ENCODE peak calls at places on chromosomes 4 and X, in eight cellular contexts. One of them, this sample, is unnamed.

GRCh38 chr4:171948038-171948437 is 134.8 kb downstream of the GALNTL6 start:
- DNase-seq in Peyer's patch: no peak
- DNase-seq in brain microvascular endothelial cell: no peak
- DNase-seq in CD8-positive, alpha-beta T cell: no peak
- DNase-seq in neuronal stem cell: no peak
- DNase-seq in mesenchymal stem cell: no peak
- DNase-seq in H1: no peak
- DNase-seq in fibroblast of lung: no peak
- DNase-seq in this sample: no peak

GRCh38 chrX:140050906-140051305 is 85.6 kb upstream of the CXorf66 start:
- DNase-seq in Peyer's patch: no peak
- DNase-seq in brain microvascular endothelial cell: no peak
- DNase-seq in CD8-positive, alpha-beta T cell: no peak
- DNase-seq in neuronal stem cell: no peak
- DNase-seq in mesenchymal stem cell: peak; percentile 0
- DNase-seq in H1: no peak
- DNase-seq in fibroblast of lung: peak; percentile 8
- DNase-seq in this sample: no peak

GRCh38 chrX:11100281-11101035 is 10.7 kb upstream of the HCCS start:
- DNase-seq in Peyer's patch: peak; percentile 70
- DNase-seq in brain microvascular endothelial cell: peak; percentile 50
- DNase-seq in CD8-positive, alpha-beta T cell: no peak
- DNase-seq in neuronal stem cell: peak; percentile 31
- DNase-seq in mesenchymal stem cell: peak; percentile 75
- DNase-seq in H1: no peak
- DNase-seq in fibroblast of lung: peak; percentile 73
- DNase-seq in this sample: peak; percentile 62

GRCh38 chrX:136742721-136743379 is 37.9 kb downstream of the ARHGEF6 start:
- DNase-seq in Peyer's patch: no peak
- DNase-seq in brain microvascular endothelial cell: no peak
- DNase-seq in CD8-positive, alpha-beta T cell: no peak
- DNase-seq in neuronal stem cell: no peak
- DNase-seq in mesenchymal stem cell: no peak
- DNase-seq in H1: no peak
- DNase-seq in fibroblast of lung: no peak
- DNase-seq in this sample: no peak

GRCh38 chr4:3308691-3309090 is 15.9 kb downstream of the RGS12 start:
- DNase-seq in Peyer's patch: peak; percentile 46
- DNase-seq in brain microvascular endothelial cell: no peak
- DNase-seq in CD8-positive, alpha-beta T cell: no peak
- DNase-seq in neuronal stem cell: no peak
- DNase-seq in mesenchymal stem cell: no peak
- DNase-seq in H1: no peak
- DNase-seq in fibroblast of lung: no peak
- DNase-seq in this sample: no peak

GRCh38 chr4:112058433-112058832 is 86.8 kb upstream of the FAM241A start:
- DNase-seq in Peyer's patch: no peak
- DNase-seq in brain microvascular endothelial cell: no peak
- DNase-seq in CD8-positive, alpha-beta T cell: no peak
- DNase-seq in neuronal stem cell: no peak
- DNase-seq in mesenchymal stem cell: peak; percentile 48
- DNase-seq in H1: no peak
- DNase-seq in fibroblast of lung: no peak
- DNase-seq in this sample: no peak

GRCh38 chrX:50579955-50580354 is 109.3 kb upstream of the DGKK start:
- DNase-seq in Peyer's patch: peak; percentile 60
- DNase-seq in brain microvascular endothelial cell: peak; percentile 48
- DNase-seq in CD8-positive, alpha-beta T cell: no peak
- DNase-seq in neuronal stem cell: peak; percentile 37
- DNase-seq in mesenchymal stem cell: peak; percentile 57
- DNase-seq in H1: no peak
- DNase-seq in fibroblast of lung: peak; percentile 61
- DNase-seq in this sample: no peak

GRCh38 chr4:138647433-138647832 is 368.1 kb upstream of the NOCT start:
- DNase-seq in Peyer's patch: no peak
- DNase-seq in brain microvascular endothelial cell: no peak
- DNase-seq in CD8-positive, alpha-beta T cell: no peak
- DNase-seq in neuronal stem cell: no peak
- DNase-seq in mesenchymal stem cell: no peak
- DNase-seq in H1: no peak
- DNase-seq in fibroblast of lung: no peak
- DNase-seq in this sample: no peak

GRCh38 chr4:184313710-184314659 is 96.3 kb upstream of the ENPP6 start:
- DNase-seq in Peyer's patch: peak; percentile 54
- DNase-seq in brain microvascular endothelial cell: no peak
- DNase-seq in CD8-positive, alpha-beta T cell: no peak
- DNase-seq in neuronal stem cell: no peak
- DNase-seq in mesenchymal stem cell: no peak
- DNase-seq in H1: no peak
- DNase-seq in fibroblast of lung: no peak
- DNase-seq in this sample: no peak

GRCh38 chr4:120659626-120660170 is 262.8 kb downstream of the PRDM5 start:
- DNase-seq in Peyer's patch: no peak
- DNase-seq in brain microvascular endothelial cell: no peak
- DNase-seq in CD8-positive, alpha-beta T cell: no peak
- DNase-seq in neuronal stem cell: no peak
- DNase-seq in mesenchymal stem cell: no peak
- DNase-seq in H1: no peak
- DNase-seq in fibroblast of lung: no peak
- DNase-seq in this sample: no peak

GRCh38 chr4:146916479-146917076 is 29.1 kb downstream of the TTC29 start:
- DNase-seq in Peyer's patch: no peak
- DNase-seq in brain microvascular endothelial cell: peak; percentile 41
- DNase-seq in CD8-positive, alpha-beta T cell: no peak
- DNase-seq in neuronal stem cell: peak; percentile 20
- DNase-seq in mesenchymal stem cell: peak; percentile 55
- DNase-seq in H1: no peak
- DNase-seq in fibroblast of lung: peak; percentile 64
- DNase-seq in this sample: peak; percentile 12

GRCh38 chr4:76984127-76984526 is 34.6 kb downstream of the SEPTIN11 start:
- DNase-seq in Peyer's patch: no peak
- DNase-seq in brain microvascular endothelial cell: no peak
- DNase-seq in CD8-positive, alpha-beta T cell: no peak
- DNase-seq in neuronal stem cell: no peak
- DNase-seq in mesenchymal stem cell: peak; percentile 82
- DNase-seq in H1: no peak
- DNase-seq in fibroblast of lung: peak; percentile 77
- DNase-seq in this sample: no peak

GRCh38 chr4:46953564-46953963 is 39.8 kb downstream of the GABRA4 start:
- DNase-seq in Peyer's patch: no peak
- DNase-seq in brain microvascular endothelial cell: no peak
- DNase-seq in CD8-positive, alpha-beta T cell: no peak
- DNase-seq in neuronal stem cell: no peak
- DNase-seq in mesenchymal stem cell: no peak
- DNase-seq in H1: no peak
- DNase-seq in fibroblast of lung: no peak
- DNase-seq in this sample: no peak

GRCh38 chr4:8778301-8778700 is 93.3 kb downstream of the HMX1 start:
- DNase-seq in Peyer's patch: no peak
- DNase-seq in brain microvascular endothelial cell: no peak
- DNase-seq in CD8-positive, alpha-beta T cell: no peak
- DNase-seq in neuronal stem cell: no peak
- DNase-seq in mesenchymal stem cell: no peak
- DNase-seq in H1: no peak
- DNase-seq in fibroblast of lung: no peak
- DNase-seq in this sample: no peak

GRCh38 chr4:175070444-175070843 is 152.3 kb downstream of the ADAM29 start:
- DNase-seq in Peyer's patch: no peak
- DNase-seq in brain microvascular endothelial cell: no peak
- DNase-seq in CD8-positive, alpha-beta T cell: no peak
- DNase-seq in neuronal stem cell: no peak
- DNase-seq in mesenchymal stem cell: no peak
- DNase-seq in H1: no peak
- DNase-seq in fibroblast of lung: no peak
- DNase-seq in this sample: no peak

GRCh38 chr4:184262901-184263300 is 45.2 kb upstream of the ENPP6 start:
- DNase-seq in Peyer's patch: no peak
- DNase-seq in brain microvascular endothelial cell: peak; percentile 57
- DNase-seq in CD8-positive, alpha-beta T cell: no peak
- DNase-seq in neuronal stem cell: no peak
- DNase-seq in mesenchymal stem cell: peak; percentile 21
- DNase-seq in H1: no peak
- DNase-seq in fibroblast of lung: no peak
- DNase-seq in this sample: no peak

GRCh38 chrX:15812212-15812938 is 22.1 kb downstream of the ZRSR2 start:
- DNase-seq in Peyer's patch: no peak
- DNase-seq in brain microvascular endothelial cell: no peak
- DNase-seq in CD8-positive, alpha-beta T cell: no peak
- DNase-seq in neuronal stem cell: no peak
- DNase-seq in mesenchymal stem cell: no peak
- DNase-seq in H1: no peak
- DNase-seq in fibroblast of lung: no peak
- DNase-seq in this sample: no peak

GRCh38 chr4:82851902-82852750 is 38.8 kb downstream of the SEC31A start:
- DNase-seq in Peyer's patch: no peak
- DNase-seq in brain microvascular endothelial cell: no peak
- DNase-seq in CD8-positive, alpha-beta T cell: no peak
- DNase-seq in neuronal stem cell: peak; percentile 12
- DNase-seq in mesenchymal stem cell: peak; percentile 67
- DNase-seq in H1: no peak
- DNase-seq in fibroblast of lung: peak; percentile 63
- DNase-seq in this sample: peak; percentile 22

GRCh38 chrX:153469811-153470410 is 465 bp downstream of the HAUS7 start:
- DNase-seq in Peyer's patch: peak; percentile 71
- DNase-seq in brain microvascular endothelial cell: no peak
- DNase-seq in CD8-positive, alpha-beta T cell: no peak
- DNase-seq in neuronal stem cell: no peak
- DNase-seq in mesenchymal stem cell: peak; percentile 58
- DNase-seq in H1: no peak
- DNase-seq in fibroblast of lung: no peak
- DNase-seq in this sample: peak; percentile 65

DNA sequence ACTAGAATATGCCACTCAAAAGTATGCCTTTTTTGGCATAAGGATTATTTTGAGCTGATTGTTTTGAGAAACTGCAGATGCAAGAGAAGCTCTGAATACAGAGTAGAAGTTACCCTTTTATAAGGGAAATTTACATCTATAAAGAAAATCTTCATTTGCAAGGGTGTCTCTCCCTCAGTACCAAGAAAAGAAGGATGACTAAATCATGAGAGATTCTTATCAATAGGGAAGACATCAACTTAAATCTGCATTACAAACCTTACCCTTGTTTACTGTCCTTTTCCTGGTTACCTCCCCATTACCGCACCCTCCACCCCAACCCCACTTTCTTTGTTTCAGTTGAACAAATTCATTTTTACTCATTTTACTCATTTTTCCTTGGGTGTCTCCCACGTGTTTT is 62.5 kb downstream of the RLIM start:
- DNase-seq in Peyer's patch: no peak
- DNase-seq in brain microvascular endothelial cell: no peak
- DNase-seq in CD8-positive, alpha-beta T cell: no peak
- DNase-seq in neuronal stem cell: no peak
- DNase-seq in mesenchymal stem cell: no peak
- DNase-seq in H1: no peak
- DNase-seq in fibroblast of lung: no peak
- DNase-seq in this sample: no peak
- H3K4me3 ChIP-seq in Peyer's patch: no peak overlapping the region
- H3K4me3 ChIP-seq in brain microvascular endothelial cell: no peak overlapping the region
- H3K4me3 ChIP-seq in CD8-positive, alpha-beta T cell: no peak overlapping the region
- H3K4me3 ChIP-seq in neuronal stem cell: no peak overlapping the region
- H3K4me3 ChIP-seq in mesenchymal stem cell: no peak overlapping the region
- H3K4me3 ChIP-seq in H1: no peak overlapping the region
- H3K4me3 ChIP-seq in fibroblast of lung: no peak overlapping the region
- H3K4me3 ChIP-seq in this sample: no peak overlapping the region

DNA sequence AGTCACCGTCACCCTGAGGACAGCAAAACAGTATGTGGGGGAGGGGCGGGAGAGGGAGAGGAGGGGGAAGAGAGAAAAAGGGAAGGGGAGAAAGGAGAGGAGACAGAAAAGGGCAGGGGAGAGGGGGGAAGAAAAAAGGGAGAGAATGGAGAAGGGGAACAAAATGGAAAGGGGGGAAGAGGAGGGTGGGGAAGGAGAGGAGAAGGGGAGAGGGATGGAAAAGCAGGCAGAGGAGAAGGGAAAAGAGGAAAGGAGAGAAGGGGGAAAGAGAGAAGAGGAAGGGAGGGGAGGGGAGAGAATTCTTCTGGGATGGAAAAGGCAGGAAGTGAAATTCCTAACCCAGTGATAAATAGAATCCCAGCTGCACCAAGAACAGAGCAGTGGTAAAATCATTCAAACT is 244.3 kb downstream of the BCOR start:
- DNase-seq in Peyer's patch: no peak
- DNase-seq in brain microvascular endothelial cell: no peak
- DNase-seq in CD8-positive, alpha-beta T cell: no peak
- DNase-seq in neuronal stem cell: no peak
- DNase-seq in mesenchymal stem cell: no peak
- DNase-seq in H1: no peak
- DNase-seq in fibroblast of lung: no peak
- DNase-seq in this sample: no peak
- H3K27ac ChIP-seq in Peyer's patch: no peak overlapping the region
- H3K27ac ChIP-seq in brain microvascular endothelial cell: no peak overlapping the region
- H3K27ac ChIP-seq in CD8-positive, alpha-beta T cell: no peak overlapping the region
- H3K27ac ChIP-seq in neuronal stem cell: no peak overlapping the region
- H3K27ac ChIP-seq in mesenchymal stem cell: no peak overlapping the region
- H3K27ac ChIP-seq in H1: no peak overlapping the region
- H3K27ac ChIP-seq in fibroblast of lung: no peak overlapping the region
- H3K27ac ChIP-seq in this sample: no peak overlapping the region

DNA sequence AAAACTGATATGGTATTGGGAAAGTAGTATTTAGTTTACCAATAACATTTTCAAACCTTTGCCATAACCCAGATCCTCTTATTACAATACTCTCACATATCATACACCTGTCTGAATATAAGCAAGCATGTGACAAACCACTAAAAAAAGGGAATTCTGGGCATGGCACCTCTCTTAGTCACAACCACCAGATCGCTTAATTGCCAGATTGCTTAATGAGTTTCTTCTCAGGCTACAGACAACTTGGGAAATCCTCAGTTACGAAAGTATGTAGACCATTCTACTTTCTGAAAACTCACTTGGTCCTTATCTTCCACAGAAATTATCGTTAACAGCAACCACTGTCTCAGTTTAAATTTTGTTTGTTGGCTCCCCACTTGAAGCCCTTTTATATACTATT is 2.1 kb downstream of the NAF1 start:
- DNase-seq in Peyer's patch: no peak
- DNase-seq in brain microvascular endothelial cell: no peak
- DNase-seq in CD8-positive, alpha-beta T cell: no peak
- DNase-seq in neuronal stem cell: no peak
- DNase-seq in mesenchymal stem cell: peak; percentile 67
- DNase-seq in H1: no peak
- DNase-seq in fibroblast of lung: no peak
- DNase-seq in this sample: no peak
- H3K4me3 ChIP-seq in Peyer's patch: peak overlapping the region; percentile 91
- H3K4me3 ChIP-seq in brain microvascular endothelial cell: peak overlapping the region; percentile 82
- H3K4me3 ChIP-seq in CD8-positive, alpha-beta T cell: peak overlapping the region; percentile 82
- H3K4me3 ChIP-seq in neuronal stem cell: peak overlapping the region; percentile 87
- H3K4me3 ChIP-seq in mesenchymal stem cell: peak overlapping the region; percentile 91
- H3K4me3 ChIP-seq in H1: peak overlapping the region; percentile 87
- H3K4me3 ChIP-seq in fibroblast of lung: peak overlapping the region; percentile 70
- H3K4me3 ChIP-seq in this sample: no peak overlapping the region

DNA sequence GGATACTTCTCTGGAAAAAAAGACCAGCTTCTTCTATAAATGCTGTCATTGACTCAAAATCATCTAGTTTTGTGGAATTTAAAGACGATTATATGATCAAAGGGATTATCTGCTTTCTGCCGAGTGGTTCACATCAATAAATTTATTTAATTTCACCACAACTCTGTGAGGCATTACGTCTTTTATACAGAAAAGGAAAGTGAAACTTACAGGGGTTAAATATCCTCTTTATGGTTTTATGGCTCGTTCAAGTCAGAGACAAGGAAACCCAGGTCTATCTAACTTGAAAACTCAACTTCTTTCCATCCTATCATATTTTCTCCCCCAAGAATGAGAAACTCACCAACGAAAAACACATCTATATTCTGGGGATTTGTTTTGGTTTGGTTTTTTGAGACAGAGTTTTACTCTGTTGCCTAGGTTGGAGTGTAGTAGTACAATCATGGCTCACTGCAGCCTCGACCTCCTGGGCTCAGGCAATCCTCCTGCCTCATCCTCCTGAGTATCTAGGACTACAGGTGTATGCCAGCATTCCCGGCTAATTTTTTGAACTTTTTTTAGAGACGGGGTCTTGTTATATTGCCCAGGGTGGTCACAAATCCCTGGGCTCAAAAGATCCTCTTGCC is 377.9 kb upstream of the EMCN start:
- DNase-seq in Peyer's patch: no peak
- DNase-seq in brain microvascular endothelial cell: no peak
- DNase-seq in CD8-positive, alpha-beta T cell: no peak
- DNase-seq in neuronal stem cell: no peak
- DNase-seq in mesenchymal stem cell: peak; percentile 18
- DNase-seq in H1: no peak
- DNase-seq in fibroblast of lung: no peak
- DNase-seq in this sample: peak; percentile 13
- H3K27ac ChIP-seq in Peyer's patch: no peak overlapping the region
- H3K27ac ChIP-seq in brain microvascular endothelial cell: no peak overlapping the region
- H3K27ac ChIP-seq in CD8-positive, alpha-beta T cell: no peak overlapping the region
- H3K27ac ChIP-seq in neuronal stem cell: no peak overlapping the region
- H3K27ac ChIP-seq in mesenchymal stem cell: no peak overlapping the region
- H3K27ac ChIP-seq in H1: no peak overlapping the region
- H3K27ac ChIP-seq in fibroblast of lung: no peak overlapping the region
- H3K27ac ChIP-seq in this sample: no peak overlapping the region